ENCODE peak calls at places on chromosome 1, in nine cellular contexts. N, Y, R, E, O, S, A, J and T are unnamed samples. For H3K4me1, the result is how much of the 10 kb centered on the place peaks cover.

GRCh38 chr1:47662068-47662467 is 224.2 kb downstream of the FOXD2 start:
- DNase-seq in N (no peak), Y (no peak), R (no peak), E (no peak), O (no peak), S (no peak), A (no peak), J (no peak), T (no peak)

GRCh38 chr1:94593611-94594010 is 52.1 kb upstream of the F3 start:
- DNase-seq in N (no peak), Y (no peak), R (no peak), E (no peak), O (no peak), S (no peak), A (no peak), J (no peak), T (no peak)

GRCh38 chr1:15755643-15756040 is 3.0 kb upstream of the FBLIM1 start:
- DNase-seq in N (no peak), Y (no peak), R (no peak), E (no peak), O (no peak), S (no peak), A (no peak), J (no peak), T (no peak)

GRCh38 chr1:242185728-242186127 is 186.8 kb upstream of the MAP1LC3C start:
- DNase-seq in N (no peak), Y (no peak), R (peak), E (no peak), O (no peak), S (no peak), A (no peak), J (no peak), T (no peak)

GRCh38 chr1:21368514-21369289 is 71.2 kb upstream of the NBPF3 start:
- DNase-seq in N (peak), Y (peak), R (peak), E (peak), O (peak), S (peak), A (peak), J (peak), T (peak)

GRCh38 chr1:229342305-229342901 is 444 bp downstream of the CCSAP start:
- DNase-seq in N (peak), Y (peak), R (peak), E (peak), O (peak), S (peak), A (peak), J (peak), T (peak)

GRCh38 chr1:112849967-112850641 is 105.9 kb downstream of the SLC16A1 start:
- DNase-seq in N (no peak), Y (no peak), R (no peak), E (no peak), O (no peak), S (no peak), A (peak), J (no peak), T (no peak)

GRCh38 chr1:198165927-198166647 is 9.3 kb downstream of the NEK7 start:
- DNase-seq in N (no peak), Y (no peak), R (no peak), E (no peak), O (no peak), S (no peak), A (no peak), J (no peak), T (no peak)

GRCh38 chr1:1273535-1274298 is at the start of gene UBE2J2:
- DNase-seq in N (peak), Y (peak), R (peak), E (peak), O (peak), S (peak), A (peak), J (peak), T (peak)

GRCh38 chr1:23126801-23127200 is 41.9 kb downstream of the LUZP1 start:
- DNase-seq in N (no peak), Y (no peak), R (no peak), E (peak), O (no peak), S (peak), A (no peak), J (no peak), T (no peak)
- H3K27ac ChIP-seq in N (no peak), Y (no peak), R (no peak), E (peak), O (no peak), S (peak), A (peak), J (no peak), T (no peak)

GRCh38 chr1:226704169-226704921 is 34.7 kb downstream of the ITPKB start:
- DNase-seq in N (no peak), Y (no peak), R (no peak), E (no peak), O (no peak), S (no peak), A (no peak), J (no peak), T (no peak)
- H3K4me1 ChIP-seq in N (half or more), Y (under half), R (under half), E (under half), O (half or more), S (under half), A (under half), J (under half), T (under half)

DNA sequence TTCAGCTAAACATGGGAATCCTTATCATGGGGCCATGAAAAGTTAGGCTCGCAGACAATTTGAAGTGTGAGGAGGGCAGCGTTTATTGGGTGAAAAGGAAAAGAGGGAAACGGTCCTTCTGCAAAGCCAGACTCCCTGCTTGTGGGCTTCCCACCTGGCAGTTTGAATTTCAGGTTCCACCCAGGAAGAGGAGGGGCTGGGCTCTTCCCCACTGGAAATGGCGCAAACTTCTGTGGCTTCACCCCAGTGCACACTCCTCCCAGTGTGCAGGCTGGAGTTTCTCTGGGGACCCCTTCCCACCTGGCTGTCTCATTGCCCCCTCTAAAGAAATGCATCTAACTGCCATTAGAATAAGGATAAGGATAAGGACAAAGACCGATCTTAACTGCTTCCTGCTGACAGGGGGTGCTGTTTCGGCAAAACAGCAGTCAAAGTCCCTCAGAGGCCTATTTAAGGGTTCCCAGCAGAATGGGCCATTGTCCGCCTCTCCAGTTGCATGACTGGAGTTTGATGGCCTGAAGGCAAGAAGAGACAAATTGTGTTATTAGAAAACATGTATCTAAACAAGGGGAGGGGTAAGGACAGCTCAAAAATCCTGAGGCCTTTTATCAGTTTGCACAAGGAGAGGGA is 20.4 kb downstream of the AIM2 start:
- DNase-seq in N (no peak), Y (no peak), R (no peak), E (no peak), O (no peak), S (no peak), A (peak), J (no peak), T (no peak)
- TF ChIP-seq CTCF in N (no peak), Y (no peak), R (no peak), E (no peak), O (no peak), S (peak), A (peak), J (no peak), T (no peak)

DNA sequence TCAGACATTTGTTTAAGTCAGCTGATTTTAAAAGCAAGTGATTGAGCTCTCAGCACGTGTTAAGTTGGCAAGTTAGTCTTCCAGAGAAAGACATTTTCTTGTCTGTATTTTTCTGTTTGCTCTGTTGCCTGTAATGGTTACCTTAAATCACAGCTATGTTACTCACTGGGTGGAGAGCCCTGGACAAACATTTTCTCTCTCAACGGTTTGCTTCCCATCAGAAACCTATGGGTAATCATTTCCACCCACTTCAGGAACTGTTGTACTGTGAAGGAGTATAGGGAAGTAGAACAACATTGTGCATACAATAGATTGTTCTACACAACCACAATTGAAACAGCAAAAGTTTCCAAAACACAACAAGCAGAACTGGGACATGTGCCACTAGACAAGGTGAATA is 113.9 kb upstream of the DPT start:
- DNase-seq in N (no peak), Y (no peak), R (no peak), E (no peak), O (no peak), S (no peak), A (no peak), J (no peak), T (no peak)
- H3K27ac ChIP-seq in N (no peak), Y (no peak), R (no peak), E (no peak), O (no peak), S (no peak), A (no peak), J (no peak), T (no peak)

GRCh38 chr1:111503585-111504060 is at the start of the genes ADORA3 and TMIGD3:
- DNase-seq in N (no peak), Y (no peak), R (no peak), E (no peak), O (no peak), S (no peak), A (no peak), J (no peak), T (no peak)
- H3K4me1 ChIP-seq in N (under half), Y (under half), R (under half), E (under half), O (under half), S (under half), A (under half), J (under half), T (under half)

GRCh38 chr1:225996946-225997545 is 2.1 kb downstream of the SDE2 start:
- DNase-seq in N (no peak), Y (no peak), R (no peak), E (no peak), O (no peak), S (peak), A (no peak), J (no peak), T (no peak)

GRCh38 chr1:225999912-226000337 is 782 bp upstream of the SDE2 start:
- DNase-seq in N (no peak), Y (no peak), R (no peak), E (no peak), O (no peak), S (peak), A (no peak), J (no peak), T (no peak)

GRCh38 chr1:225998560-225999226 is 450 bp downstream of the SDE2 start:
- DNase-seq in N (no peak), Y (no peak), R (no peak), E (peak), O (no peak), S (peak), A (no peak), J (no peak), T (no peak)

GRCh38 chr1:225999227-225999911 is at the start of gene SDE2:
- DNase-seq in N (peak), Y (peak), R (peak), E (peak), O (peak), S (peak), A (peak), J (peak), T (peak)

DNA sequence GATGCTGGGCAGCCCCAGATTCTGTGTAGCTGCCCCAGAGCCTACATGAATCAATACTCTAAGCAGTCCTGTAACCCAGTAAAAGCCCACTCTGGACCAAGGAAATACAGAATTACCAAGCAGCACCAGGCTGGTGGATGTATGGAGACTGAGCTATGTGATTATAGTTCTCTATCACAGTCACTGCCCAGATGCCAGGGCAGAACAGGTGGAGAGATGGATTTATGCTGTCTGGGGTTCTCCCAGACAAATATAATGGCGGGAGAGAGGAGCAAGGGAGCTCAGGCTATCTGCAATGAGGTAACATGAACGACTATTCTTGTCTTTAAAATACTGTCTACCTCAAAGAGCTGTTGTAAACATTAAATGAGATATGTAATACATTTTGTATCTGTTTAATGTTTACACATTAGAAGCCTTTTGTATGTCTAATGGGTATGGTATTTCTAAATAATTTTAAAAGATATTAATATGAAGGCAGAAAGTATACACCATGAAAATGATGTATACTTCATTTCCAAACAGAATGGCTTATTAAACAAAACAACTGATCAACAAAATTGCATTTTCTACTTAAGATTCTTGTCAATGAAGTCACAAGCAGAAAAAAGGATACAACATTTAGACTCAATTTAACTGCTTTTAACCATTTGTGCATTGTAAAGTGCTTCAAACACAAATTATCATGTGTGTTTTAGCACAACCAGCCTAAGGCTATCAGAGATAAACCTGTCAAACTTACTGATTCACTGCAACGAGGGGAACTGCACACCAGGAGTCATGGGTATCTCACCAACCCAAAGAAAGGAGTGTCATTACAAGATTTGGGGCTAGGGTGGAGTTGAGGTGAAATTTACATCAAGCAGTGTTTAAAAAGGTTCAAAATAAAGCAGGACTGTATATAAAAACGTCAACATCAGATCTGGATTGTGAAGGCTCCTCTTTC is 3.0 kb downstream of the SDE2 start:
- DNase-seq in N (no peak), Y (peak), R (no peak), E (no peak), O (no peak), S (no peak), A (no peak), J (no peak), T (no peak)
- TF ChIP-seq CTCF in N (no peak), Y (no peak), R (no peak), E (no peak), O (no peak), S (no peak), A (no peak), J (no peak), T (no peak)